ENCODE peak calls at places on chromosomes 2 and 18, in five cellular contexts. One of them, this sample, is unnamed.

GRCh38 chr2:229714736-229715541 is 584 bp upstream of the DNER start:
- DNase-seq in GM20000: peak; percentile 73
- DNase-seq in A172: peak; percentile 69
- DNase-seq in RWPE2: peak; percentile 74
- DNase-seq in neural crest cell: peak; percentile 49
- DNase-seq in this sample: no peak

GRCh38 chr2:199216253-199216652 is 241.5 kb downstream of the SATB2 start:
- DNase-seq in GM20000: no peak
- DNase-seq in neural crest cell: no peak
- DNase-seq in RWPE2: no peak
- DNase-seq in A172: no peak
- DNase-seq in this sample: no peak

GRCh38 chr2:54083440-54083839 is 32.0 kb upstream of the ACYP2 start:
- DNase-seq in A172: no peak
- DNase-seq in GM20000: no peak
- DNase-seq in RWPE2: no peak
- DNase-seq in neural crest cell: no peak
- DNase-seq in this sample: no peak

GRCh38 chr2:181715033-181715630 is 34.8 kb upstream of the NEUROD1 start:
- DNase-seq in A172: peak; percentile 84
- DNase-seq in RWPE2: no peak
- DNase-seq in neural crest cell: peak; percentile 86
- DNase-seq in GM20000: peak; percentile 57
- DNase-seq in this sample: peak; percentile 56

GRCh38 chr2:88638743-88639142 is 11.5 kb upstream of the EIF2AK3 start:
- DNase-seq in RWPE2: no peak
- DNase-seq in GM20000: no peak
- DNase-seq in neural crest cell: no peak
- DNase-seq in A172: peak; percentile 51
- DNase-seq in this sample: no peak

GRCh38 chr18:57150828-57151227 is 3.9 kb downstream of the BOD1L2 start:
- DNase-seq in RWPE2: no peak
- DNase-seq in A172: no peak
- DNase-seq in GM20000: no peak
- DNase-seq in neural crest cell: no peak
- DNase-seq in this sample: no peak

GRCh38 chr18:75231053-75231406 is 20.4 kb downstream of the TSHZ1 start:
- DNase-seq in neural crest cell: no peak
- DNase-seq in GM20000: no peak
- DNase-seq in A172: no peak
- DNase-seq in RWPE2: no peak
- DNase-seq in this sample: no peak

GRCh38 chr2:61167587-61167986 is 5.6 kb downstream of the C2orf74 start:
- DNase-seq in GM20000: no peak
- DNase-seq in A172: no peak
- DNase-seq in neural crest cell: no peak
- DNase-seq in RWPE2: no peak
- DNase-seq in this sample: no peak

GRCh38 chr2:55425449-55425848 is 5.8 kb upstream of the CCDC88A start:
- DNase-seq in RWPE2: no peak
- DNase-seq in GM20000: no peak
- DNase-seq in neural crest cell: no peak
- DNase-seq in A172: peak; percentile 89
- DNase-seq in this sample: no peak

GRCh38 chr2:47076586-47077441 is 78.3 kb downstream of the STPG4 start:
- DNase-seq in RWPE2: peak; percentile 83
- DNase-seq in A172: peak; percentile 100
- DNase-seq in GM20000: no peak
- DNase-seq in neural crest cell: no peak
- DNase-seq in this sample: no peak

GRCh38 chr2:239942871-239943311 is 82.3 kb downstream of the NDUFA10 start:
- DNase-seq in A172: no peak
- DNase-seq in GM20000: no peak
- DNase-seq in RWPE2: peak; percentile 23
- DNase-seq in neural crest cell: no peak
- DNase-seq in this sample: no peak

GRCh38 chr2:437772-438393 is 150.0 kb upstream of the ALKAL2 start:
- DNase-seq in A172: no peak
- DNase-seq in RWPE2: no peak
- DNase-seq in GM20000: peak; percentile 79
- DNase-seq in neural crest cell: no peak
- DNase-seq in this sample: peak; percentile 84

GRCh38 chr2:20577495-20578235 is 73.2 kb downstream of the HS1BP3 start:
- DNase-seq in RWPE2: peak; percentile 94
- DNase-seq in GM20000: no peak
- DNase-seq in A172: peak; percentile 69
- DNase-seq in neural crest cell: no peak
- DNase-seq in this sample: no peak

GRCh38 chr18:24536326-24536725 is 75.9 kb downstream of the HRH4 start:
- DNase-seq in GM20000: no peak
- DNase-seq in RWPE2: no peak
- DNase-seq in A172: no peak
- DNase-seq in neural crest cell: no peak
- DNase-seq in this sample: no peak

GRCh38 chr2:75003773-75004172 is 45.3 kb downstream of the POLE4 start:
- DNase-seq in RWPE2: no peak
- DNase-seq in A172: no peak
- DNase-seq in GM20000: no peak
- DNase-seq in neural crest cell: no peak
- DNase-seq in this sample: no peak

GRCh38 chr2:229612395-229612971 is 101.9 kb downstream of the DNER start:
- DNase-seq in RWPE2: no peak
- DNase-seq in A172: no peak
- DNase-seq in GM20000: no peak
- DNase-seq in neural crest cell: no peak
- DNase-seq in this sample: no peak

GRCh38 chr2:182611009-182611408 is 105.0 kb upstream of the DNAJC10 start:
- DNase-seq in neural crest cell: no peak
- DNase-seq in GM20000: no peak
- DNase-seq in A172: no peak
- DNase-seq in RWPE2: no peak
- DNase-seq in this sample: no peak

GRCh38 chr2:12455626-12456025 is 261.1 kb upstream of the TRIB2 start:
- DNase-seq in GM20000: no peak
- DNase-seq in RWPE2: no peak
- DNase-seq in A172: no peak
- DNase-seq in neural crest cell: no peak
- DNase-seq in this sample: no peak

GRCh38 chr18:42264467-42264866 is 309.4 kb downstream of the PIK3C3 start:
- DNase-seq in GM20000: no peak
- DNase-seq in neural crest cell: no peak
- DNase-seq in A172: no peak
- DNase-seq in RWPE2: no peak
- DNase-seq in this sample: no peak

This sample was measured in naive B cell.